ENCODE peak calls at places on chromosome 15, in five cellular contexts. One of them, this sample, is unnamed.

GRCh38 chr15:87753539-87753938 is 503.0 kb downstream of the NTRK3 start:
- DNase-seq in H1: no peak
- DNase-seq in transverse colon: no peak
- DNase-seq in esophagus muscularis mucosa: no peak
- DNase-seq in stomach: no peak
- DNase-seq in this sample: no peak

GRCh38 chr15:39156636-39157255 is 424.1 kb upstream of the THBS1 start:
- DNase-seq in H1: no peak
- DNase-seq in esophagus muscularis mucosa: no peak
- DNase-seq in transverse colon: no peak
- DNase-seq in stomach: no peak
- DNase-seq in this sample: no peak

GRCh38 chr15:27341780-27342343 is 370.9 kb downstream of the GABRG3 start:
- DNase-seq in transverse colon: no peak
- DNase-seq in esophagus muscularis mucosa: peak; percentile 74
- DNase-seq in stomach: no peak
- DNase-seq in H1: no peak
- DNase-seq in this sample: no peak

GRCh38 chr15:30990036-30990435 is 1.4 kb downstream of the MTMR10 start:
- DNase-seq in esophagus muscularis mucosa: no peak
- DNase-seq in stomach: no peak
- DNase-seq in H1: no peak
- DNase-seq in transverse colon: no peak
- DNase-seq in this sample: no peak

GRCh38 chr15:85047271-85047948 is 65.8 kb downstream of the PDE8A start:
- DNase-seq in H1: no peak
- DNase-seq in stomach: no peak
- DNase-seq in esophagus muscularis mucosa: no peak
- DNase-seq in transverse colon: peak; percentile 28
- DNase-seq in this sample: peak; percentile 53

GRCh38 chr15:55526559-55527036 is 18.6 kb upstream of the DNAAF4 start:
- DNase-seq in stomach: no peak
- DNase-seq in transverse colon: no peak
- DNase-seq in esophagus muscularis mucosa: no peak
- DNase-seq in H1: peak; percentile 54
- DNase-seq in this sample: peak; percentile 39

GRCh38 chr15:45110256-45110820 is 3.6 kb downstream of the DUOX2 start:
- DNase-seq in esophagus muscularis mucosa: no peak
- DNase-seq in stomach: no peak
- DNase-seq in H1: no peak
- DNase-seq in transverse colon: no peak
- DNase-seq in this sample: no peak

GRCh38 chr15:57550640-57551039 is 41.1 kb upstream of the MYZAP start:
- DNase-seq in esophagus muscularis mucosa: no peak
- DNase-seq in stomach: peak; percentile 96
- DNase-seq in transverse colon: peak; percentile 75
- DNase-seq in H1: no peak
- DNase-seq in this sample: peak; percentile 87

GRCh38 chr15:76073554-76073953 is 13.8 kb downstream of the TMEM266 start:
- DNase-seq in stomach: no peak
- DNase-seq in transverse colon: no peak
- DNase-seq in esophagus muscularis mucosa: peak; percentile 19
- DNase-seq in H1: no peak
- DNase-seq in this sample: no peak

GRCh38 chr15:71662306-71662705 is 148.0 kb upstream of the NR2E3 start:
- DNase-seq in stomach: no peak
- DNase-seq in transverse colon: no peak
- DNase-seq in H1: no peak
- DNase-seq in esophagus muscularis mucosa: no peak
- DNase-seq in this sample: no peak

GRCh38 chr15:36177590-36178281 is 401.7 kb upstream of the CDIN1 start:
- DNase-seq in esophagus muscularis mucosa: no peak
- DNase-seq in transverse colon: no peak
- DNase-seq in stomach: no peak
- DNase-seq in H1: no peak
- DNase-seq in this sample: no peak

GRCh38 chr15:42050484-42051255 is 29.8 kb upstream of the PLA2G4E start:
- DNase-seq in transverse colon: no peak
- DNase-seq in esophagus muscularis mucosa: no peak
- DNase-seq in H1: peak; percentile 28
- DNase-seq in stomach: no peak
- DNase-seq in this sample: no peak

GRCh38 chr15:29433050-29433318 is 163.4 kb upstream of the NSMCE3 start:
- DNase-seq in esophagus muscularis mucosa: peak; percentile 62
- DNase-seq in stomach: no peak
- DNase-seq in transverse colon: no peak
- DNase-seq in H1: no peak
- DNase-seq in this sample: no peak
- TF ChIP-seq POLR2AphosphoS5 in esophagus muscularis mucosa: no peak
- TF ChIP-seq POLR2AphosphoS5 in stomach: no peak
- TF ChIP-seq POLR2AphosphoS5 in transverse colon: no peak
- TF ChIP-seq POLR2AphosphoS5 in H1: no peak
- TF ChIP-seq POLR2AphosphoS5 in this sample: no peak

DNA sequence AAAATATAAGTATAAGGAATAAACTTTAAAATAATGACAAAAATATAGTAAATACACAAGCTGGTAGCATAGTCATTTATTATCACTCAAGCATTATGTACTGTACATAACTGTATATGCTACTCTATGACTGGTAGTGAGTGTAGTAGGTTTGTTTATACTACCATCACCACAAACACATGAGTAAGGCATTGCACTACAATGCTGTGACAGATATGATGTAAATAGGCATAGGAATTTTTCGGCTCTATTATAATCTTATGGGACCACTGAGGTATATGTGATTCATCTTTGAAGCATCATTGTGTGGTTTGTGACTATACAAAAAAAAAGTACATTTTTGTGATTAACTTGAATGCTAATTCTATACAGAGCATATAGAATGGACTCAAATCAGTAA is 35.3 kb upstream of the FBN1 start:
- DNase-seq in esophagus muscularis mucosa: no peak
- DNase-seq in transverse colon: no peak
- DNase-seq in stomach: no peak
- DNase-seq in H1: no peak
- DNase-seq in this sample: no peak
- TF ChIP-seq EP300 in esophagus muscularis mucosa: no peak
- TF ChIP-seq EP300 in transverse colon: no peak
- TF ChIP-seq EP300 in stomach: no peak
- TF ChIP-seq EP300 in H1: no peak
- TF ChIP-seq EP300 in this sample: no peak

GRCh38 chr15:92624401-92624991 is 31.1 kb downstream of the FAM174B start:
- DNase-seq in transverse colon: peak; percentile 19
- DNase-seq in H1: no peak
- DNase-seq in esophagus muscularis mucosa: no peak
- DNase-seq in stomach: peak; percentile 57
- DNase-seq in this sample: peak; percentile 72
- H3K4me3 ChIP-seq in transverse colon: no peak overlapping the region
- H3K4me3 ChIP-seq in H1: no peak overlapping the region
- H3K4me3 ChIP-seq in esophagus muscularis mucosa: peak overlapping the region; percentile 9
- H3K4me3 ChIP-seq in stomach: peak overlapping the region; percentile 4
- H3K4me3 ChIP-seq in this sample: no peak overlapping the region

GRCh38 chr15:96325579-96326331 is 4.7 kb upstream of the NR2F2 start:
- DNase-seq in esophagus muscularis mucosa: no peak
- DNase-seq in stomach: no peak
- DNase-seq in H1: no peak
- DNase-seq in transverse colon: no peak
- DNase-seq in this sample: no peak
- TF ChIP-seq POLR2AphosphoS5 in esophagus muscularis mucosa: peak; percentile 88
- TF ChIP-seq POLR2AphosphoS5 in stomach: peak; percentile 68
- TF ChIP-seq POLR2AphosphoS5 in H1: no peak
- TF ChIP-seq POLR2AphosphoS5 in transverse colon: no peak
- TF ChIP-seq POLR2AphosphoS5 in this sample: no peak

GRCh38 chr15:63473999-63474809 is 30.2 kb upstream of the USP3 start:
- DNase-seq in H1: peak; percentile 62
- DNase-seq in transverse colon: peak; percentile 74
- DNase-seq in esophagus muscularis mucosa: no peak
- DNase-seq in stomach: peak; percentile 75
- DNase-seq in this sample: no peak

GRCh38 chr15:63474810-63475316 is 29.5 kb upstream of the USP3 start:
- DNase-seq in stomach: peak; percentile 44
- DNase-seq in esophagus muscularis mucosa: no peak
- DNase-seq in transverse colon: peak; percentile 67
- DNase-seq in H1: no peak
- DNase-seq in this sample: no peak

GRCh38 chr15:63475670-63476069 is 28.7 kb upstream of the USP3 start:
- DNase-seq in stomach: no peak
- DNase-seq in esophagus muscularis mucosa: no peak
- DNase-seq in transverse colon: no peak
- DNase-seq in H1: no peak
- DNase-seq in this sample: no peak

GRCh38 chr15:63478243-63478642 is 26.1 kb upstream of the USP3 start:
- DNase-seq in esophagus muscularis mucosa: no peak
- DNase-seq in stomach: no peak
- DNase-seq in H1: no peak
- DNase-seq in transverse colon: no peak
- DNase-seq in this sample: no peak

DNA sequence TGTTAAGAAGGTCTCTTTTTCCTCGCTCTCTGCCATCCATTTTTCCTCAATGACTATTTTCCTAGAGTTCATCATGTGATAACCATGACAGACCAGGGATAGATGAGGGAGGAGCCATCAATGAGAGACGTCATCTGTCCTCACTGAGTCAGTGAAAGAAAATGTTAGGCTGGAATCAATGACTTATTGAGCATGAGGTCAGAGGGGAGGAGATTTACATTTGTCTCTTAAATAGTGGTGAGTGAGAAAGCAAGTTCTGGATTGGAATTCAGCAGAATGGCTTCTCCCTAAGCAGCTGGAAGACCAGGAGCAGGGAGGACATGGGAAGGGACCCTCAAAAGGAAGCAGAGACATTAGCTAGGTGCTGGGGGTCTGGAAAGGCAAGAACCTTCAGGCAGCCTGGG is 28.2 kb upstream of the USP3 start:
- DNase-seq in transverse colon: no peak
- DNase-seq in stomach: no peak
- DNase-seq in esophagus muscularis mucosa: no peak
- DNase-seq in H1: no peak
- DNase-seq in this sample: no peak
- TF ChIP-seq EP300 in transverse colon: no peak
- TF ChIP-seq EP300 in stomach: no peak
- TF ChIP-seq EP300 in esophagus muscularis mucosa: no peak
- TF ChIP-seq EP300 in H1: no peak
- TF ChIP-seq EP300 in this sample: no peak

GRCh38 chr15:68281008-68281407 is 3.5 kb downstream of the FEM1B start:
- DNase-seq in H1: no peak
- DNase-seq in transverse colon: no peak
- DNase-seq in stomach: no peak
- DNase-seq in esophagus muscularis mucosa: no peak
- DNase-seq in this sample: no peak
- H3K4me3 ChIP-seq in H1: peak overlapping the region; percentile 10
- H3K4me3 ChIP-seq in transverse colon: no peak overlapping the region
- H3K4me3 ChIP-seq in stomach: peak overlapping the region; percentile 78
- H3K4me3 ChIP-seq in esophagus muscularis mucosa: peak overlapping the region; percentile 91
- H3K4me3 ChIP-seq in this sample: peak overlapping the region; percentile 69

GRCh38 chr15:60155661-60156060 is 151.6 kb downstream of the FOXB1 start:
- DNase-seq in H1: no peak
- DNase-seq in stomach: no peak
- DNase-seq in esophagus muscularis mucosa: no peak
- DNase-seq in transverse colon: no peak
- DNase-seq in this sample: no peak
- TF ChIP-seq POLR2AphosphoS5 in H1: no peak
- TF ChIP-seq POLR2AphosphoS5 in stomach: no peak
- TF ChIP-seq POLR2AphosphoS5 in esophagus muscularis mucosa: no peak
- TF ChIP-seq POLR2AphosphoS5 in transverse colon: no peak
- TF ChIP-seq POLR2AphosphoS5 in this sample: no peak

GRCh38 chr15:75037685-75038084 is 14.3 kb downstream of the PPCDC start:
- DNase-seq in transverse colon: no peak
- DNase-seq in stomach: no peak
- DNase-seq in H1: no peak
- DNase-seq in esophagus muscularis mucosa: no peak
- DNase-seq in this sample: no peak

GRCh38 chr15:75034615-75035014 is 11.2 kb downstream of the PPCDC start:
- DNase-seq in stomach: no peak
- DNase-seq in esophagus muscularis mucosa: no peak
- DNase-seq in transverse colon: no peak
- DNase-seq in H1: no peak
- DNase-seq in this sample: peak; percentile 45

GRCh38 chr15:75036269-75036668 is 12.9 kb downstream of the PPCDC start:
- DNase-seq in esophagus muscularis mucosa: no peak
- DNase-seq in stomach: peak; percentile 48
- DNase-seq in transverse colon: peak; percentile 68
- DNase-seq in H1: peak; percentile 64
- DNase-seq in this sample: peak; percentile 54

GRCh38 chr15:75042730-75043508 is 19.5 kb downstream of the PPCDC start:
- DNase-seq in H1: peak; percentile 73
- DNase-seq in esophagus muscularis mucosa: peak; percentile 93
- DNase-seq in stomach: peak; percentile 86
- DNase-seq in transverse colon: peak; percentile 91
- DNase-seq in this sample: peak; percentile 97

GRCh38 chr15:75038948-75039533 is 15.7 kb downstream of the PPCDC start:
- DNase-seq in esophagus muscularis mucosa: no peak
- DNase-seq in transverse colon: no peak
- DNase-seq in stomach: no peak
- DNase-seq in H1: no peak
- DNase-seq in this sample: no peak
- TF ChIP-seq EP300 in esophagus muscularis mucosa: no peak
- TF ChIP-seq EP300 in transverse colon: no peak
- TF ChIP-seq EP300 in stomach: no peak
- TF ChIP-seq EP300 in H1: no peak
- TF ChIP-seq EP300 in this sample: no peak

GRCh38 chr15:48355377-48355776 is 24.1 kb downstream of the DUT start:
- DNase-seq in transverse colon: no peak
- DNase-seq in stomach: no peak
- DNase-seq in esophagus muscularis mucosa: no peak
- DNase-seq in H1: no peak
- DNase-seq in this sample: no peak

GRCh38 chr15:48358229-48358641 is 27.0 kb downstream of the DUT start:
- DNase-seq in transverse colon: no peak
- DNase-seq in esophagus muscularis mucosa: no peak
- DNase-seq in stomach: no peak
- DNase-seq in H1: no peak
- DNase-seq in this sample: no peak

GRCh38 chr15:48352474-48353072 is 21.3 kb downstream of the DUT start:
- DNase-seq in esophagus muscularis mucosa: no peak
- DNase-seq in H1: no peak
- DNase-seq in stomach: peak; percentile 64
- DNase-seq in transverse colon: peak; percentile 44
- DNase-seq in this sample: no peak

GRCh38 chr15:48358681-48359152 is 27.5 kb downstream of the DUT start:
- DNase-seq in H1: no peak
- DNase-seq in stomach: no peak
- DNase-seq in transverse colon: no peak
- DNase-seq in esophagus muscularis mucosa: no peak
- DNase-seq in this sample: no peak

DNA sequence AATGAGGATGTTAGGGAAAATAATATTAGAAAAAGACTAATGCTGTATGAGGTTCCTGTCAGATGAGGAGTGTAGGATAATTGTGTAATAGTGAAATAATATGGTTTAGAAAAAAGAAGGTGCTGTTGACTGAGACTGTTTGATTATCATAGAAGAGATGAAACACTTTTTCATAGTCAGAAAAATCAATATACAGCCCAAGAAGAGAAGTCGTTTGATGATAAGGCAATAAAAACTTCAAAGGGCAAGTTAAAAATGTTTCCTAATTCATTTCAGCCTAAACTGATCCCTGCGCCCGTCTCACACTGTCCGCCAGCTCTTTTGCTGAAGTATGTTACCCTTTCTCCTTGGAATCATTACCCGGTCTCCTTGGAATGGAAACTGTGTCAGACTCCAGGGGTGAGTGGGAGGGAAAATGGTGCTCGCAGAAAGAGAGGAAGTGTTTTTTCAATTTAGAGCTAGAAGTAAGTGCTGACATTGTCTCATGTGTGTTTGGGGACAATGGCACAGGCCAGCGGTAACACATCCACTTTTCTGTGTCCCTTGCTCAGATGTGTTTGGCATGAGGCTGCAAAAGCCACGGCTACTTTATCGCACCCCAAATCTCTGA is 23.6 kb downstream of the DUT start:
- DNase-seq in transverse colon: no peak
- DNase-seq in stomach: no peak
- DNase-seq in H1: no peak
- DNase-seq in esophagus muscularis mucosa: no peak
- DNase-seq in this sample: no peak
- H3K4me3 ChIP-seq in transverse colon: no peak overlapping the region
- H3K4me3 ChIP-seq in stomach: no peak overlapping the region
- H3K4me3 ChIP-seq in H1: no peak overlapping the region
- H3K4me3 ChIP-seq in esophagus muscularis mucosa: no peak overlapping the region
- H3K4me3 ChIP-seq in this sample: no peak overlapping the region

This sample was measured in upper lobe of left lung.